ENCODE peak calls at places on chromosomes 1 and 21, in four cellular contexts. Z is K562, E is GM12878, W is HepG2. L is an unnamed sample.

GRCh38 chr1:179094826-179095225 is 13.0 kb downstream of the TOR3A start:
- DNase-seq in E (no peak), W (no peak), Z (no peak), L (no peak)

GRCh38 chr1:154325583-154326545 is 539 bp downstream of the ATP8B2 start:
- DNase-seq in W (peak; percentile 82), E (no peak), Z (peak; percentile 87), L (peak; percentile 90)

GRCh38 chr21:40158356-40158755 is 291.1 kb downstream of the PCP4 start:
- DNase-seq in W (no peak), E (no peak), Z (no peak), L (no peak)

GRCh38 chr21:41744028-41744940 is 22.6 kb downstream of the RIPK4 start:
- DNase-seq in E (no peak), W (no peak), Z (no peak), L (no peak)

GRCh38 chr1:54581621-54582035 is 33.6 kb downstream of the ACOT11 start:
- DNase-seq in Z (no peak), W (peak; percentile 47), E (no peak), L (no peak)

GRCh38 chr1:44489481-44489880 is 84.4 kb downstream of the RNF220 start:
- DNase-seq in Z (no peak), W (no peak), E (no peak), L (no peak)

GRCh38 chr21:41834926-41835663 is 44.0 kb downstream of the PRDM15 start:
- DNase-seq in W (no peak), E (no peak), Z (no peak), L (no peak)

GRCh38 chr1:212918751-212919150 is 31.6 kb upstream of the VASH2 start:
- DNase-seq in W (no peak), Z (no peak), E (no peak), L (no peak)

GRCh38 chr1:91569411-91570104 is 68.9 kb downstream of the CDC7 start:
- DNase-seq in E (no peak), Z (no peak), W (no peak), L (no peak)

GRCh38 chr1:70134148-70134547 is 71.2 kb downstream of the LRRC40 start:
- DNase-seq in W (no peak), Z (no peak), E (no peak), L (no peak)
- TF ChIP-seq TARDBP in W (no peak), Z (no peak), E (no peak), L (no peak)

GRCh38 chr1:209769956-209770355 is 14.1 kb downstream of the TRAF3IP3 start:
- DNase-seq in W (no peak), Z (no peak), E (no peak), L (no peak)

GRCh38 chr1:209769171-209769904 is 13.5 kb downstream of the TRAF3IP3 start:
- DNase-seq in W (no peak), E (peak; percentile 75), Z (no peak), L (no peak)

GRCh38 chr1:209767105-209767504 is 11.3 kb downstream of the TRAF3IP3 start:
- DNase-seq in Z (no peak), W (no peak), E (no peak), L (no peak)

GRCh38 chr1:209767706-209768105 is 11.9 kb downstream of the TRAF3IP3 start:
- DNase-seq in W (no peak), Z (no peak), E (no peak), L (no peak)

DNA sequence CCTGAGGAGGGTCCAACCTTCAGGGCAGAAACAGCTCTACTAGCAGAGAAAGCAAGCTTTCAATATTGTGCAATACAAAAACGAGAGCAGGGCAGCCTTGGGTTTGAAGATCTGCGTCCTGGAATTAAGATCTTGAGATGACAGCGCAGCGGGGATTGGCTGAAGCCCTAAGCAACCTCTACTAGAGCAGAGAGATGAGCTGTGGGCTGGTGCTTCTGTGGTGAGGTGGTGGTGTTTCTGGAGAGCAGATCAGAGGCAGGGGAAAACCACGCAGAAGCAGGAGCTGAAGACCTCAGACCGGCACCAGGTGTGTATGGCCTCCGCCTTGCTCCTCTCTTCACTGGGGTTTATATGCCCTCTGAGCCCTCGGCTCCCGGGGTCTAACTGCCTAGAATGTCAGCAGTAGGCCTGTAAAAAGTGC is 12.5 kb downstream of the TRAF3IP3 start:
- DNase-seq in Z (no peak), E (peak; percentile 84), W (no peak), L (no peak)
- TF ChIP-seq TARDBP in Z (no peak), E (no peak), W (no peak), L (no peak)

GRCh38 chr1:224340711-224341384 is 10.9 kb upstream of the NVL start:
- DNase-seq in Z (no peak), W (no peak), E (no peak), L (no peak)

GRCh38 chr1:224343679-224344078 is 13.0 kb upstream of the CNIH4 start:
- DNase-seq in W (no peak), E (no peak), Z (no peak), L (no peak)

GRCh38 chr1:224338150-224338838 is 8.3 kb upstream of the NVL start:
- DNase-seq in W (peak; percentile 53), E (no peak), Z (no peak), L (no peak)

GRCh38 chr1:224333939-224334701 is 4.1 kb upstream of the NVL start:
- DNase-seq in E (peak; percentile 33), Z (no peak), W (no peak), L (no peak)

DNA sequence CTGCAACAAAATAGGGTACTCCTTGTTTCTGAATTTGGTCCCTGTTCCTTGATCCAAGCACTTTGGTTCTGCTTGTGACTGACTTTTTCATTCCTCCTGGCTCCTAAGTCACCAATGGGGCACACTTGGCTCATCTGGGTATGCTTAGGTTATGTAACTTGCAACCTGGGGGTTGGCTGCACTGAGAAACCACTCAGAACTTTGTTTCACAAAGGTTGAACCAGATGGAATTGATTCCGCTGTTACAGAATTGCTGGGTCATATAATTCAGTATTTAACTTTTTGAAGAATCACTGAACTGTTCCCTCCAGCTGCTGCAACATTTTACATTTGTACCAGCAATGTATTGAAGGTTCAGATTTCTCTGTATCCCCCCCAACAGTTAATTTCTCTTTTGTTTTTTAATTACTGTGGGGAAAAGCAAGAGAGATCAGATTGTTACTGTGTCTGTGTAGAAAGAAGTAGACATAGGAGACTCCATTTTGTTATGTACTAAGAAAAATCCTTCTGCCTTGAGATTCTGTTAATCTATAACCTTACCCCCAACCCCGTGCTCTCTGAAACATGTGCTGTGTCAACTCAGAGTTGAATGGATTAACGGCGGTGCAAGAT is 9.6 kb upstream of the NVL start:
- DNase-seq in W (no peak), Z (no peak), E (no peak), L (no peak)
- TF ChIP-seq TARDBP in W (no peak), Z (no peak), E (no peak), L (no peak)

DNA sequence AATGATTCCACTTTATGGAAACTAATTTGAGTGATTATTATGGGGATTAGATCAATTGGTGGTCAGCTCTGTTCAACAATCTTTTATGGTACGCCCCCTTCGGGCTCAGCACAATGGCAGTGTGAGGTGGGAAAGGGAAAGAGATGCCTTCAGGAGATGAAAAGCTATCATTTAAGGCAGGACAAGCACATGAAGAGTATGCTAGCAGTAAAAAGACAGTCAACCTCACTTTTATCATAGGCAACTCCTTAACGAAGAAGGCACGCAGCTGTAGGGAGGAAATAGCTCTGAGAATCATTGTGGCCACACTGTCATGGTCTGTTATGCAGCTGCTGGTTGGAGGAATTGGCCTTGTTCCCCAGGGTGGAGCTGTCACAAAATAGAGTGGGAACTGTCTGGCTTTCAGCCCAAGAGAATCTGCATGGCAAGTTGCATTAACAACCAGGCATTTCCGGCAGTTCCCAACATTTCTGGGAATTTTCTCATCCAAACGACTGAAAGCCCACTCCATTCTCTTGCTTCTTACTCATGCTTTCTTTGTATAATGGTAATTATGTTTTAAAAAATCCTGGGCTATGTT is 54.4 kb upstream of the BCL10 start:
- DNase-seq in W (no peak), E (no peak), Z (no peak), L (no peak)
- TF ChIP-seq TARDBP in W (no peak), E (no peak), Z (no peak), L (no peak)

GRCh38 chr1:221347706-221348105 is 394.2 kb downstream of the DUSP10 start:
- DNase-seq in E (no peak), Z (no peak), W (peak; percentile 1), L (no peak)

GRCh38 chr1:221344693-221345092 is 397.2 kb downstream of the DUSP10 start:
- DNase-seq in E (no peak), W (no peak), Z (no peak), L (no peak)

DNA sequence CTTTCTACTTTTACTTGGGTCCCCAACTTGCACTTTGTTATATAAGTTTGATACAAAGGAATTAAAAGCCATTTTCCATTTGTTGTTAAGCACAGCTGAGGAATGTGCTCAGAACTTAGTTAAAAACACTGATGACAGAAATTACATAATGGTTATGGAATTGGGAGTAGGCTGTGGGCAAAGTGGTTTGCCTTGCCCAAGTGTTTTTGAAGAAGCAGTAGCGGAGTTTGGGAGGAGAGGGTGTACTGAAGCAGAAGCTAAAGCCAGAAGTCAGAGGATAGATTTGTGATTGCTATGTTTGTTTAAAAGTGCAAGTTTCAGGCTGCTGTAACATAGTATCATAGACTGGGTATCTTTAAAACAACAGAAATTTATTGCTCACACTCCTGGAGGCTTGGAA is 391.8 kb downstream of the DUSP10 start:
- DNase-seq in W (no peak), Z (no peak), E (no peak), L (no peak)
- TF ChIP-seq TARDBP in W (no peak), Z (no peak), E (no peak), L (no peak)

GRCh38 chr1:72037745-72038343 is 244.5 kb downstream of the NEGR1 start:
- DNase-seq in W (peak; percentile 25), E (no peak), Z (peak; percentile 9), L (peak; percentile 21)
- TF ChIP-seq TARDBP in W (no peak), E (no peak), Z (no peak), L (no peak)

GRCh38 chr1:65022264-65022663 is 55.9 kb upstream of the JAK1 start:
- DNase-seq in E (no peak), Z (no peak), W (no peak), L (no peak)

GRCh38 chr1:65026235-65026634 is 59.9 kb upstream of the JAK1 start:
- DNase-seq in W (no peak), Z (no peak), E (no peak), L (no peak)

GRCh38 chr1:65020774-65021173 is 54.4 kb upstream of the JAK1 start:
- DNase-seq in Z (no peak), W (peak; percentile 30), E (no peak), L (no peak)

GRCh38 chr1:65025794-65026193 is 59.4 kb upstream of the JAK1 start:
- DNase-seq in E (no peak), W (no peak), Z (no peak), L (no peak)

DNA sequence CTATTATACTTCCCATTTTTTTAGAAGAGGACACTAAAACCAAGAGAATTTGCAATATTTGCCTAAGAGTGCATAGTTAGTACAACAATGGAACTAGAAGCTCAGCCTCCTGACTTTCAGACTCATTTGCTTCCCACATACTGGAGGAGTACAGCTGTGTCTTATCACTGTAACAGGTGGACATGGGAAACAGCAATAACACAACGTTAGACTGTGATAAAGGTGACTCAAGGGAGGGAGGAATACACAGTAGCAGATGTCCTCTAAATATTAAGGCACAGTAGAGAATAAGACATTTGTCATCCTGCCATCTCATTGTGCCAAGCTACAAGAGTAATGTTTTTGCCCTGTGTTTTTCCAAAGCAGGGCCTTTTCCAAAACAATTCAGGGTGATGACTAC is 55.4 kb upstream of the JAK1 start:
- DNase-seq in E (no peak), W (no peak), Z (peak; percentile 80), L (no peak)
- TF ChIP-seq TARDBP in E (no peak), W (no peak), Z (no peak), L (no peak)

L was measured in HEK293T.